ENCODE peak calls at places on chromosomes 6 and 20, in nine cellular contexts. One of them, this sample, is unnamed.
A peak's percentile ranks its signal among the peaks of the same experiment; 100 is the strongest.

GRCh38 chr20:199996-200395 is 10.5 kb upstream of the DEFB128 start:
- DNase-seq in stimulated activated CD4-positive, alpha-beta T cell treated with anti-CD3 and anti-CD28 coated beads, Interleukin-2, amount 100 ng/mL, for 48 hours: no peak
- DNase-seq in SHP77 treated with DMSO at 0.1 percent for 48 hours: no peak
- DNase-seq in T-helper 9 cell: no peak
- DNase-seq in NCI-H1092 treated with DMSO at 0.1 percent for 48 hours: no peak
- DNase-seq in cerebellar nuclear complex: no peak
- DNase-seq in Ammon's horn: no peak
- DNase-seq in HTR-8/SVneo: no peak
- DNase-seq in lower leg skin: no peak
- DNase-seq in this sample: no peak

GRCh38 chr6:136426627-136427377 is 123.4 kb downstream of the MAP7 start:
- DNase-seq in stimulated activated CD4-positive, alpha-beta T cell treated with anti-CD3 and anti-CD28 coated beads, Interleukin-2, amount 100 ng/mL, for 48 hours: no peak
- DNase-seq in SHP77 treated with DMSO at 0.1 percent for 48 hours: no peak
- DNase-seq in T-helper 9 cell: no peak
- DNase-seq in NCI-H1092 treated with DMSO at 0.1 percent for 48 hours: no peak
- DNase-seq in cerebellar nuclear complex: no peak
- DNase-seq in Ammon's horn: no peak
- DNase-seq in HTR-8/SVneo: no peak
- DNase-seq in lower leg skin: no peak
- DNase-seq in this sample: no peak

GRCh38 chr6:72621243-72622093 is at the start of gene KCNQ5:
- DNase-seq in stimulated activated CD4-positive, alpha-beta T cell treated with anti-CD3 and anti-CD28 coated beads, Interleukin-2, amount 100 ng/mL, for 48 hours: peak; percentile 19
- DNase-seq in SHP77 treated with DMSO at 0.1 percent for 48 hours: no peak
- DNase-seq in T-helper 9 cell: no peak
- DNase-seq in NCI-H1092 treated with DMSO at 0.1 percent for 48 hours: no peak
- DNase-seq in cerebellar nuclear complex: no peak
- DNase-seq in Ammon's horn: peak; percentile 28
- DNase-seq in HTR-8/SVneo: peak; percentile 22
- DNase-seq in lower leg skin: no peak
- DNase-seq in this sample: no peak

GRCh38 chr20:5451643-5452210 is 135.0 kb upstream of the PROKR2 start:
- DNase-seq in stimulated activated CD4-positive, alpha-beta T cell treated with anti-CD3 and anti-CD28 coated beads, Interleukin-2, amount 100 ng/mL, for 48 hours: no peak
- DNase-seq in SHP77 treated with DMSO at 0.1 percent for 48 hours: no peak
- DNase-seq in T-helper 9 cell: no peak
- DNase-seq in NCI-H1092 treated with DMSO at 0.1 percent for 48 hours: no peak
- DNase-seq in cerebellar nuclear complex: no peak
- DNase-seq in Ammon's horn: no peak
- DNase-seq in HTR-8/SVneo: no peak
- DNase-seq in lower leg skin: no peak
- DNase-seq in this sample: no peak

GRCh38 chr6:13288969-13289391 is 39.4 kb downstream of the TBC1D7 start:
- DNase-seq in stimulated activated CD4-positive, alpha-beta T cell treated with anti-CD3 and anti-CD28 coated beads, Interleukin-2, amount 100 ng/mL, for 48 hours: no peak
- DNase-seq in SHP77 treated with DMSO at 0.1 percent for 48 hours: no peak
- DNase-seq in T-helper 9 cell: no peak
- DNase-seq in NCI-H1092 treated with DMSO at 0.1 percent for 48 hours: no peak
- DNase-seq in cerebellar nuclear complex: no peak
- DNase-seq in Ammon's horn: no peak
- DNase-seq in HTR-8/SVneo: no peak
- DNase-seq in lower leg skin: no peak
- DNase-seq in this sample: no peak

GRCh38 chr20:35463455-35464300 is 8.3 kb downstream of the CEP250 start:
- DNase-seq in stimulated activated CD4-positive, alpha-beta T cell treated with anti-CD3 and anti-CD28 coated beads, Interleukin-2, amount 100 ng/mL, for 48 hours: peak; percentile 37
- DNase-seq in SHP77 treated with DMSO at 0.1 percent for 48 hours: peak; percentile 30
- DNase-seq in T-helper 9 cell: peak; percentile 32
- DNase-seq in NCI-H1092 treated with DMSO at 0.1 percent for 48 hours: peak; percentile 72
- DNase-seq in cerebellar nuclear complex: no peak
- DNase-seq in Ammon's horn: peak; percentile 85
- DNase-seq in HTR-8/SVneo: peak; percentile 74
- DNase-seq in lower leg skin: peak; percentile 41
- DNase-seq in this sample: peak; percentile 83

GRCh38 chr6:88629838-88630462 is 333.5 kb downstream of the RNGTT start:
- DNase-seq in stimulated activated CD4-positive, alpha-beta T cell treated with anti-CD3 and anti-CD28 coated beads, Interleukin-2, amount 100 ng/mL, for 48 hours: no peak
- DNase-seq in SHP77 treated with DMSO at 0.1 percent for 48 hours: no peak
- DNase-seq in T-helper 9 cell: no peak
- DNase-seq in NCI-H1092 treated with DMSO at 0.1 percent for 48 hours: no peak
- DNase-seq in cerebellar nuclear complex: no peak
- DNase-seq in Ammon's horn: no peak
- DNase-seq in HTR-8/SVneo: no peak
- DNase-seq in lower leg skin: no peak
- DNase-seq in this sample: no peak

GRCh38 chr6:74731921-74732320 is 473.9 kb downstream of the COL12A1 start:
- DNase-seq in stimulated activated CD4-positive, alpha-beta T cell treated with anti-CD3 and anti-CD28 coated beads, Interleukin-2, amount 100 ng/mL, for 48 hours: no peak
- DNase-seq in SHP77 treated with DMSO at 0.1 percent for 48 hours: no peak
- DNase-seq in T-helper 9 cell: no peak
- DNase-seq in NCI-H1092 treated with DMSO at 0.1 percent for 48 hours: no peak
- DNase-seq in cerebellar nuclear complex: no peak
- DNase-seq in Ammon's horn: no peak
- DNase-seq in HTR-8/SVneo: no peak
- DNase-seq in lower leg skin: no peak
- DNase-seq in this sample: no peak

GRCh38 chr6:142716097-142716496 is 228.9 kb downstream of the HIVEP2 start:
- DNase-seq in stimulated activated CD4-positive, alpha-beta T cell treated with anti-CD3 and anti-CD28 coated beads, Interleukin-2, amount 100 ng/mL, for 48 hours: no peak
- DNase-seq in SHP77 treated with DMSO at 0.1 percent for 48 hours: no peak
- DNase-seq in T-helper 9 cell: no peak
- DNase-seq in NCI-H1092 treated with DMSO at 0.1 percent for 48 hours: no peak
- DNase-seq in cerebellar nuclear complex: no peak
- DNase-seq in Ammon's horn: no peak
- DNase-seq in HTR-8/SVneo: no peak
- DNase-seq in lower leg skin: no peak
- DNase-seq in this sample: peak; percentile 16

GRCh38 chr6:116577486-116577885 is 6.2 kb downstream of the RWDD1 start:
- DNase-seq in stimulated activated CD4-positive, alpha-beta T cell treated with anti-CD3 and anti-CD28 coated beads, Interleukin-2, amount 100 ng/mL, for 48 hours: no peak
- DNase-seq in SHP77 treated with DMSO at 0.1 percent for 48 hours: no peak
- DNase-seq in T-helper 9 cell: no peak
- DNase-seq in NCI-H1092 treated with DMSO at 0.1 percent for 48 hours: no peak
- DNase-seq in cerebellar nuclear complex: no peak
- DNase-seq in Ammon's horn: no peak
- DNase-seq in HTR-8/SVneo: no peak
- DNase-seq in lower leg skin: no peak
- DNase-seq in this sample: no peak

GRCh38 chr6:43172127-43173007 is 1.3 kb downstream of the SRF start:
- DNase-seq in stimulated activated CD4-positive, alpha-beta T cell treated with anti-CD3 and anti-CD28 coated beads, Interleukin-2, amount 100 ng/mL, for 48 hours: peak; percentile 32
- DNase-seq in SHP77 treated with DMSO at 0.1 percent for 48 hours: no peak
- DNase-seq in T-helper 9 cell: peak; percentile 49
- DNase-seq in NCI-H1092 treated with DMSO at 0.1 percent for 48 hours: peak; percentile 59
- DNase-seq in cerebellar nuclear complex: no peak
- DNase-seq in Ammon's horn: peak; percentile 49
- DNase-seq in HTR-8/SVneo: peak; percentile 24
- DNase-seq in lower leg skin: peak; percentile 40
- DNase-seq in this sample: peak; percentile 38

GRCh38 chr6:21666200-21666671 is 72.7 kb downstream of the SOX4 start:
- DNase-seq in stimulated activated CD4-positive, alpha-beta T cell treated with anti-CD3 and anti-CD28 coated beads, Interleukin-2, amount 100 ng/mL, for 48 hours: no peak
- DNase-seq in SHP77 treated with DMSO at 0.1 percent for 48 hours: no peak
- DNase-seq in T-helper 9 cell: no peak
- DNase-seq in NCI-H1092 treated with DMSO at 0.1 percent for 48 hours: no peak
- DNase-seq in cerebellar nuclear complex: no peak
- DNase-seq in Ammon's horn: no peak
- DNase-seq in HTR-8/SVneo: no peak
- DNase-seq in lower leg skin: no peak
- DNase-seq in this sample: peak; percentile 46

GRCh38 chr6:119343167-119343566 is 6.4 kb downstream of the MAN1A1 start:
- DNase-seq in stimulated activated CD4-positive, alpha-beta T cell treated with anti-CD3 and anti-CD28 coated beads, Interleukin-2, amount 100 ng/mL, for 48 hours: no peak
- DNase-seq in SHP77 treated with DMSO at 0.1 percent for 48 hours: no peak
- DNase-seq in T-helper 9 cell: no peak
- DNase-seq in NCI-H1092 treated with DMSO at 0.1 percent for 48 hours: no peak
- DNase-seq in cerebellar nuclear complex: no peak
- DNase-seq in Ammon's horn: no peak
- DNase-seq in HTR-8/SVneo: no peak
- DNase-seq in lower leg skin: no peak
- DNase-seq in this sample: no peak

GRCh38 chr20:1185316-1185741 is 548 bp upstream of the TMEM74B start:
- DNase-seq in stimulated activated CD4-positive, alpha-beta T cell treated with anti-CD3 and anti-CD28 coated beads, Interleukin-2, amount 100 ng/mL, for 48 hours: peak; percentile 9
- DNase-seq in SHP77 treated with DMSO at 0.1 percent for 48 hours: no peak
- DNase-seq in T-helper 9 cell: no peak
- DNase-seq in NCI-H1092 treated with DMSO at 0.1 percent for 48 hours: no peak
- DNase-seq in cerebellar nuclear complex: no peak
- DNase-seq in Ammon's horn: no peak
- DNase-seq in HTR-8/SVneo: peak; percentile 34
- DNase-seq in lower leg skin: no peak
- DNase-seq in this sample: no peak

GRCh38 chr20:16595376-16595775 is 22.1 kb upstream of the KIF16B start:
- DNase-seq in stimulated activated CD4-positive, alpha-beta T cell treated with anti-CD3 and anti-CD28 coated beads, Interleukin-2, amount 100 ng/mL, for 48 hours: no peak
- DNase-seq in SHP77 treated with DMSO at 0.1 percent for 48 hours: no peak
- DNase-seq in T-helper 9 cell: no peak
- DNase-seq in NCI-H1092 treated with DMSO at 0.1 percent for 48 hours: no peak
- DNase-seq in cerebellar nuclear complex: no peak
- DNase-seq in Ammon's horn: no peak
- DNase-seq in HTR-8/SVneo: no peak
- DNase-seq in lower leg skin: no peak
- DNase-seq in this sample: no peak

GRCh38 chr6:3965071-3965718 is 113.7 kb downstream of the FAM217A start:
- DNase-seq in stimulated activated CD4-positive, alpha-beta T cell treated with anti-CD3 and anti-CD28 coated beads, Interleukin-2, amount 100 ng/mL, for 48 hours: no peak
- DNase-seq in SHP77 treated with DMSO at 0.1 percent for 48 hours: no peak
- DNase-seq in T-helper 9 cell: no peak
- DNase-seq in NCI-H1092 treated with DMSO at 0.1 percent for 48 hours: no peak
- DNase-seq in cerebellar nuclear complex: no peak
- DNase-seq in Ammon's horn: no peak
- DNase-seq in HTR-8/SVneo: no peak
- DNase-seq in lower leg skin: no peak
- DNase-seq in this sample: no peak

GRCh38 chr20:58010666-58011065 is 217.8 kb downstream of the ANKRD60 start:
- DNase-seq in stimulated activated CD4-positive, alpha-beta T cell treated with anti-CD3 and anti-CD28 coated beads, Interleukin-2, amount 100 ng/mL, for 48 hours: no peak
- DNase-seq in SHP77 treated with DMSO at 0.1 percent for 48 hours: no peak
- DNase-seq in T-helper 9 cell: no peak
- DNase-seq in NCI-H1092 treated with DMSO at 0.1 percent for 48 hours: no peak
- DNase-seq in cerebellar nuclear complex: no peak
- DNase-seq in Ammon's horn: no peak
- DNase-seq in HTR-8/SVneo: no peak
- DNase-seq in lower leg skin: no peak
- DNase-seq in this sample: no peak

GRCh38 chr6:130944486-130944885 is 117.3 kb downstream of the SMLR1 start:
- DNase-seq in stimulated activated CD4-positive, alpha-beta T cell treated with anti-CD3 and anti-CD28 coated beads, Interleukin-2, amount 100 ng/mL, for 48 hours: no peak
- DNase-seq in SHP77 treated with DMSO at 0.1 percent for 48 hours: no peak
- DNase-seq in T-helper 9 cell: no peak
- DNase-seq in NCI-H1092 treated with DMSO at 0.1 percent for 48 hours: no peak
- DNase-seq in cerebellar nuclear complex: no peak
- DNase-seq in Ammon's horn: no peak
- DNase-seq in HTR-8/SVneo: no peak
- DNase-seq in lower leg skin: no peak
- DNase-seq in this sample: no peak

GRCh38 chr6:109008537-109008950 is 86.1 kb downstream of the SESN1 start:
- DNase-seq in stimulated activated CD4-positive, alpha-beta T cell treated with anti-CD3 and anti-CD28 coated beads, Interleukin-2, amount 100 ng/mL, for 48 hours: no peak
- DNase-seq in SHP77 treated with DMSO at 0.1 percent for 48 hours: peak; percentile 71
- DNase-seq in T-helper 9 cell: no peak
- DNase-seq in NCI-H1092 treated with DMSO at 0.1 percent for 48 hours: peak; percentile 7
- DNase-seq in cerebellar nuclear complex: no peak
- DNase-seq in Ammon's horn: no peak
- DNase-seq in HTR-8/SVneo: no peak
- DNase-seq in lower leg skin: no peak
- DNase-seq in this sample: peak; percentile 51

GRCh38 chr20:13468166-13468565 is 170.6 kb downstream of the TASP1 start:
- DNase-seq in stimulated activated CD4-positive, alpha-beta T cell treated with anti-CD3 and anti-CD28 coated beads, Interleukin-2, amount 100 ng/mL, for 48 hours: no peak
- DNase-seq in SHP77 treated with DMSO at 0.1 percent for 48 hours: no peak
- DNase-seq in T-helper 9 cell: no peak
- DNase-seq in NCI-H1092 treated with DMSO at 0.1 percent for 48 hours: no peak
- DNase-seq in cerebellar nuclear complex: no peak
- DNase-seq in Ammon's horn: no peak
- DNase-seq in HTR-8/SVneo: no peak
- DNase-seq in lower leg skin: no peak
- DNase-seq in this sample: no peak

GRCh38 chr20:35271073-35271882 is 6.6 kb downstream of the MMP24OS start:
- DNase-seq in stimulated activated CD4-positive, alpha-beta T cell treated with anti-CD3 and anti-CD28 coated beads, Interleukin-2, amount 100 ng/mL, for 48 hours: no peak
- DNase-seq in SHP77 treated with DMSO at 0.1 percent for 48 hours: no peak
- DNase-seq in T-helper 9 cell: no peak
- DNase-seq in NCI-H1092 treated with DMSO at 0.1 percent for 48 hours: no peak
- DNase-seq in cerebellar nuclear complex: no peak
- DNase-seq in Ammon's horn: no peak
- DNase-seq in HTR-8/SVneo: no peak
- DNase-seq in lower leg skin: no peak
- DNase-seq in this sample: no peak

GRCh38 chr6:52087498-52087999 is at the start of gene PKHD1:
- DNase-seq in stimulated activated CD4-positive, alpha-beta T cell treated with anti-CD3 and anti-CD28 coated beads, Interleukin-2, amount 100 ng/mL, for 48 hours: no peak
- DNase-seq in SHP77 treated with DMSO at 0.1 percent for 48 hours: no peak
- DNase-seq in T-helper 9 cell: no peak
- DNase-seq in NCI-H1092 treated with DMSO at 0.1 percent for 48 hours: no peak
- DNase-seq in cerebellar nuclear complex: no peak
- DNase-seq in Ammon's horn: no peak
- DNase-seq in HTR-8/SVneo: no peak
- DNase-seq in lower leg skin: no peak
- DNase-seq in this sample: peak; percentile 20

GRCh38 chr6:129340983-129341382 is 369.0 kb downstream of the ARHGAP18 start:
- DNase-seq in stimulated activated CD4-positive, alpha-beta T cell treated with anti-CD3 and anti-CD28 coated beads, Interleukin-2, amount 100 ng/mL, for 48 hours: no peak
- DNase-seq in SHP77 treated with DMSO at 0.1 percent for 48 hours: no peak
- DNase-seq in T-helper 9 cell: no peak
- DNase-seq in NCI-H1092 treated with DMSO at 0.1 percent for 48 hours: no peak
- DNase-seq in cerebellar nuclear complex: no peak
- DNase-seq in Ammon's horn: no peak
- DNase-seq in HTR-8/SVneo: no peak
- DNase-seq in lower leg skin: peak; percentile 60
- DNase-seq in this sample: peak; percentile 95

GRCh38 chr6:41934278-41935189 is 7.1 kb downstream of the CCND3 start:
- DNase-seq in stimulated activated CD4-positive, alpha-beta T cell treated with anti-CD3 and anti-CD28 coated beads, Interleukin-2, amount 100 ng/mL, for 48 hours: no peak
- DNase-seq in SHP77 treated with DMSO at 0.1 percent for 48 hours: no peak
- DNase-seq in T-helper 9 cell: no peak
- DNase-seq in NCI-H1092 treated with DMSO at 0.1 percent for 48 hours: no peak
- DNase-seq in cerebellar nuclear complex: no peak
- DNase-seq in Ammon's horn: no peak
- DNase-seq in HTR-8/SVneo: no peak
- DNase-seq in lower leg skin: no peak
- DNase-seq in this sample: no peak

GRCh38 chr20:33843854-33844253 is 32.7 kb downstream of the CHMP4B start:
- DNase-seq in stimulated activated CD4-positive, alpha-beta T cell treated with anti-CD3 and anti-CD28 coated beads, Interleukin-2, amount 100 ng/mL, for 48 hours: no peak
- DNase-seq in SHP77 treated with DMSO at 0.1 percent for 48 hours: no peak
- DNase-seq in T-helper 9 cell: no peak
- DNase-seq in NCI-H1092 treated with DMSO at 0.1 percent for 48 hours: no peak
- DNase-seq in cerebellar nuclear complex: no peak
- DNase-seq in Ammon's horn: no peak
- DNase-seq in HTR-8/SVneo: no peak
- DNase-seq in lower leg skin: no peak
- DNase-seq in this sample: peak; percentile 51

GRCh38 chr20:62959998-62960436 is 7.5 kb downstream of the SLC17A9 start:
- DNase-seq in stimulated activated CD4-positive, alpha-beta T cell treated with anti-CD3 and anti-CD28 coated beads, Interleukin-2, amount 100 ng/mL, for 48 hours: no peak
- DNase-seq in SHP77 treated with DMSO at 0.1 percent for 48 hours: no peak
- DNase-seq in T-helper 9 cell: no peak
- DNase-seq in NCI-H1092 treated with DMSO at 0.1 percent for 48 hours: no peak
- DNase-seq in cerebellar nuclear complex: no peak
- DNase-seq in Ammon's horn: no peak
- DNase-seq in HTR-8/SVneo: no peak
- DNase-seq in lower leg skin: no peak
- DNase-seq in this sample: no peak

GRCh38 chr20:9532069-9532809 is 17.8 kb downstream of the LAMP5 start:
- DNase-seq in stimulated activated CD4-positive, alpha-beta T cell treated with anti-CD3 and anti-CD28 coated beads, Interleukin-2, amount 100 ng/mL, for 48 hours: no peak
- DNase-seq in SHP77 treated with DMSO at 0.1 percent for 48 hours: no peak
- DNase-seq in T-helper 9 cell: no peak
- DNase-seq in NCI-H1092 treated with DMSO at 0.1 percent for 48 hours: peak; percentile 28
- DNase-seq in cerebellar nuclear complex: no peak
- DNase-seq in Ammon's horn: no peak
- DNase-seq in HTR-8/SVneo: no peak
- DNase-seq in lower leg skin: no peak
- DNase-seq in this sample: no peak

GRCh38 chr6:140230282-140230681 is 855.8 kb upstream of the CITED2 start:
- DNase-seq in stimulated activated CD4-positive, alpha-beta T cell treated with anti-CD3 and anti-CD28 coated beads, Interleukin-2, amount 100 ng/mL, for 48 hours: no peak
- DNase-seq in SHP77 treated with DMSO at 0.1 percent for 48 hours: no peak
- DNase-seq in T-helper 9 cell: no peak
- DNase-seq in NCI-H1092 treated with DMSO at 0.1 percent for 48 hours: no peak
- DNase-seq in cerebellar nuclear complex: no peak
- DNase-seq in Ammon's horn: no peak
- DNase-seq in HTR-8/SVneo: no peak
- DNase-seq in lower leg skin: no peak
- DNase-seq in this sample: no peak

This sample was measured in dermis microvascular lymphatic vessel endothelial cell.